ENCODE peak calls at places on chromosomes 4 and X, in seven cellular contexts. D is CD8-positive, alpha-beta memory T cell; K is A673; W is Ammon's horn; L is cardiac muscle cell; B is stimulated activated CD4-positive, alpha-beta T cell treated with anti-CD3 and anti-CD28 coated beads, TNF-alpha, amount 100 ng/mL, for 48 hours; O is BJ. F is an unnamed sample.
A peak's percentile ranks its signal among the peaks of the same experiment; 100 is the strongest.

GRCh38 chrX:40152173-40152705 is 54.5 kb upstream of the BCOR start:
- DNase-seq in K (peak; percentile 65), L (no peak), W (peak; percentile 50), O (no peak), B (no peak), D (peak; percentile 53), F (no peak)

GRCh38 chr4:70183168-70183939 is 12.2 kb upstream of the ODAM start:
- DNase-seq in B (peak; percentile 8), D (no peak), O (no peak), K (peak; percentile 46), W (peak; percentile 16), L (peak; percentile 84), F (peak; percentile 29)

GRCh38 chr4:157013656-157014055 is 42.1 kb upstream of the PDGFC start:
- DNase-seq in O (no peak), D (no peak), W (no peak), K (no peak), B (no peak), L (peak; percentile 25), F (no peak)

GRCh38 chr4:29717658-29718057 is 1002.5 kb upstream of the PCDH7 start:
- DNase-seq in O (no peak), W (peak; percentile 14), B (no peak), K (peak; percentile 4), D (no peak), L (no peak), F (no peak)

GRCh38 chr4:184384056-184384809 is 90.1 kb downstream of the IRF2 start:
- DNase-seq in K (peak; percentile 55), W (peak; percentile 62), B (no peak), O (peak; percentile 55), L (peak; percentile 98), D (no peak), F (peak; percentile 66)

GRCh38 chr4:78864405-78865024 is 74.7 kb downstream of the PAQR3 start:
- DNase-seq in L (peak; percentile 90), K (peak; percentile 66), B (no peak), O (peak; percentile 38), D (no peak), W (peak; percentile 73), F (peak; percentile 85)

GRCh38 chr4:158624889-158625478 is 46.7 kb downstream of the C4orf46 start:
- DNase-seq in B (no peak), K (peak; percentile 74), L (peak; percentile 80), O (no peak), W (peak; percentile 77), D (no peak), F (peak; percentile 79)

GRCh38 chrX:1466232-1466661 is 13.5 kb upstream of the ASMTL start:
- DNase-seq in O (no peak), W (no peak), B (no peak), L (no peak), D (no peak), K (no peak), F (no peak)

GRCh38 chrX:13387656-13388421 is 68.0 kb upstream of the ATXN3L start:
- DNase-seq in O (peak; percentile 17), W (no peak), B (no peak), D (no peak), L (no peak), K (no peak), F (no peak)

GRCh38 chr4:85953651-85954018 is 406.2 kb downstream of the MAPK10 start:
- DNase-seq in O (no peak), W (no peak), K (no peak), D (no peak), B (no peak), L (peak; percentile 50), F (no peak)

GRCh38 chr4:43855283-43855682 is 593.3 kb downstream of the KCTD8 start:
- DNase-seq in O (no peak), K (no peak), W (no peak), L (no peak), D (no peak), B (no peak), F (no peak)

GRCh38 chr4:140943887-140944515 is 187.8 kb upstream of the TBC1D9 start:
- DNase-seq in B (no peak), W (no peak), K (no peak), O (no peak), D (no peak), L (peak; percentile 62), F (no peak)

GRCh38 chr4:122669911-122670738 is 49.3 kb upstream of the IL21 start:
- DNase-seq in O (no peak), W (no peak), K (no peak), B (no peak), D (no peak), L (no peak), F (no peak)

GRCh38 chr4:72319596-72319995 is 249.4 kb downstream of the ADAMTS3 start:
- DNase-seq in B (no peak), W (no peak), K (peak; percentile 57), L (peak; percentile 15), O (peak; percentile 63), D (no peak), F (peak; percentile 23)

F was measured in pons.